ENCODE peak calls at places on chromosomes 6 and 20, in eight cellular contexts. Q is hepatocyte, D is HCT116, R is SK-N-SH, B is OCI-LY7, Z is MM.1S, U is PC-3, P is GM23338. W is an unnamed sample.

GRCh38 chr6:118054082-118054481 is 147.0 kb downstream of the SLC35F1 start:
- DNase-seq in R (no peak), U (no peak), Q (no peak), B (no peak), Z (no peak), P (no peak), D (no peak), W (no peak)

GRCh38 chr20:38747495-38748096 is 664 bp upstream of the ACTR5 start:
- DNase-seq in B (no peak), Z (no peak), U (peak; percentile 89), R (peak; percentile 47), D (no peak), Q (no peak), P (no peak), W (no peak)

GRCh38 chr6:27157461-27158315 is 89.8 kb upstream of the PRSS16 start:
- DNase-seq in D (peak; percentile 65), U (peak; percentile 87), B (peak; percentile 61), Z (peak; percentile 69), R (no peak), P (peak; percentile 77), Q (peak; percentile 86), W (peak; percentile 79)

GRCh38 chr20:42444799-42445198 is 744.9 kb downstream of the PTPRT start:
- DNase-seq in P (no peak), Z (no peak), U (no peak), R (no peak), B (no peak), D (no peak), Q (no peak), W (no peak)

GRCh38 chr6:19866900-19867627 is 29.9 kb downstream of the ID4 start:
- DNase-seq in P (no peak), U (peak; percentile 92), D (peak; percentile 71), Z (peak; percentile 17), B (no peak), Q (no peak), R (no peak), W (no peak)

GRCh38 chr6:1832844-1833787 is 223.4 kb downstream of the FOXC1 start:
- DNase-seq in U (peak; percentile 72), B (no peak), Q (no peak), Z (no peak), R (peak; percentile 61), D (no peak), P (no peak), W (no peak)

GRCh38 chr6:131555992-131556391 is 17.0 kb upstream of the ARG1 start:
- DNase-seq in B (no peak), Q (peak; percentile 23), U (no peak), D (no peak), P (no peak), R (no peak), Z (no peak), W (no peak)

GRCh38 chr20:48651960-48652359 is 175.8 kb downstream of the PREX1 start:
- DNase-seq in U (no peak), D (no peak), R (no peak), Z (no peak), P (no peak), Q (no peak), B (no peak), W (no peak)

GRCh38 chr20:58822175-58822574 is 28.5 kb downstream of the GNAS-AS1 start:
- DNase-seq in D (no peak), P (peak; percentile 51), Q (no peak), B (no peak), Z (peak; percentile 7), R (no peak), U (no peak), W (no peak)

GRCh38 chr20:57652865-57653545 is 32.8 kb upstream of the ZBP1 start:
- DNase-seq in R (peak; percentile 32), Z (no peak), U (no peak), Q (peak; percentile 3), P (no peak), B (peak; percentile 37), D (no peak), W (no peak)

GRCh38 chr20:1377984-1378742 is 14.7 kb downstream of the FKBP1A start:
- DNase-seq in D (peak; percentile 26), R (no peak), B (no peak), Q (no peak), P (no peak), Z (no peak), U (peak; percentile 96), W (no peak)

GRCh38 chr6:75147512-75147911 is 58.3 kb downstream of the COL12A1 start:
- DNase-seq in D (no peak), R (no peak), B (no peak), P (no peak), Q (no peak), U (peak; percentile 57), Z (peak; percentile 59), W (no peak)

GRCh38 chr6:75143186-75143585 is 62.7 kb downstream of the COL12A1 start:
- DNase-seq in U (no peak), P (no peak), Z (no peak), Q (no peak), R (no peak), D (no peak), B (no peak), W (no peak)

GRCh38 chr6:75145211-75145610 is 60.6 kb downstream of the COL12A1 start:
- DNase-seq in Q (no peak), P (no peak), D (no peak), Z (no peak), B (no peak), U (no peak), R (no peak), W (no peak)

GRCh38 chr6:75144396-75144795 is 61.5 kb downstream of the COL12A1 start:
- DNase-seq in Z (no peak), D (no peak), R (no peak), P (no peak), Q (no peak), U (no peak), B (no peak), W (no peak)

DNA sequence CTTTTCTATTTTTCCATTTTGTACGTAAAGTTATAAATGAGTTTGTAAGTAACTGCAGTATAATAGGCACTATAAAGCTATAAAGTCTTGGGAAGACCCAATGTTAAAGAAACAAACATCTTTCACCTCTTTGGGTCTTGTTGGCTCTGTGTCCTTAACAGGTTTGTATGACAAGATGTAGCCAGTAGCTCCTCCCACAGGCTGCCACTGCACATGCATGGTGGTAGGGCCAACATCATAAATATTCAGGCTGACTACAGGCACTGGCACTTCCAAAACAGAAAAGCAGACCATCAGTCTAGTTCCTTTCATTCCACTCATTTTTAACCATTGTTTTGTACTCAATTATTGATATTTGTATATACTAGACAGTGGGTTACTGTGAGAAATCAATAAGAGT is 59.9 kb downstream of the COL12A1 start:
- DNase-seq in Q (no peak), P (peak; percentile 26), R (no peak), D (no peak), Z (no peak), B (no peak), U (no peak), W (peak; percentile 32)
- TF ChIP-seq CTCF in Q (no peak), P (peak; percentile 41), R (no peak), D (no peak), Z (no peak), B (no peak), U (no peak), W (peak; percentile 32)

GRCh38 chr6:52887912-52888535 is 21.5 kb downstream of the GSTA3 start:
- DNase-seq in B (no peak), U (peak; percentile 49), D (no peak), R (no peak), Z (no peak), P (no peak), Q (peak; percentile 19), W (no peak)
- TF ChIP-seq EZH2phosphoT487 in B (no peak), U (no peak), D (no peak), R (no peak), Z (no peak), P (no peak), Q (no peak), W (no peak)

GRCh38 chr6:90284745-90285481 is 11.7 kb downstream of the BACH2 start:
- DNase-seq in Q (no peak), P (no peak), D (peak; percentile 56), B (no peak), R (no peak), U (peak; percentile 60), Z (peak; percentile 89), W (no peak)
- TF ChIP-seq CTCF in Q (no peak), P (no peak), D (no peak), B (no peak), R (no peak), U (no peak), Z (no peak), W (no peak)

DNA sequence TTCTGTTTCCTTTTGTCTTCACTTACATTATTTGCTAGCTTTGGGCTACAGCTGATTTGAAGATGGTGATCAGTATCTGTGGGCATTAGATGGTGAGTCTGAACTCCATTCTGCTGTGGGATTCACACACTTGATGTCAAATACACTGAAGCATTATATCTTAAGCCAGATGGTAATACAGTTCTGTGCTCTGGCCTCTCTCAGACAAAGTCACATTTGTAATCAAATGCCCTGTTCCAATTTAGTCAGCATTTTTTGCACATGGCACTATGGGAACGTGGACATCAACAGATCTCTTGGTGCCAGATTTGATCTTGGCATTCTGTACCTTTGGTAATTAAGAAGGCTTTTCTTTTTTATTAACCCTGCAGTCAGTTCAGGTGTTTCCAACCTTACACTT is 56.0 kb downstream of the SASH1 start:
- DNase-seq in P (no peak), U (no peak), Z (no peak), D (no peak), R (no peak), B (no peak), Q (no peak), W (no peak)
- TF ChIP-seq EZH2phosphoT487 in P (no peak), U (no peak), Z (no peak), D (no peak), R (no peak), B (no peak), Q (no peak), W (no peak)